ENCODE peak calls at places on chromosome 19, in five cellular contexts. J is activated T-cell treated with anti-CD3 and anti-CD28 coated beads, Interleukin-2, amount 50 U/mL, for 4 hours; V is omental fat pad; P is lower lobe of right lung; Q is lung. R is an unnamed sample.
A peak's percentile ranks its signal among the peaks of the same experiment; 100 is the strongest.

GRCh38 chr19:45547211-45547770 is 37.3 kb downstream of the OPA3 start:
- ATAC-seq in P (no peak), V (no peak), Q (no peak), J (no peak), R (no peak)

GRCh38 chr19:53868091-53868891 is 608 bp downstream of the MYADM start:
- ATAC-seq in V (peak; percentile 13), Q (peak; percentile 14), P (peak; percentile 54), J (no peak), R (peak; percentile 6)

GRCh38 chr19:45075215-45076028 is 856 bp downstream of the ZNF296 start:
- ATAC-seq in Q (peak; percentile 85), J (no peak), P (peak; percentile 91), V (peak; percentile 25), R (peak; percentile 54)

GRCh38 chr19:57803265-57803593 is 11.5 kb downstream of the ZNF552 start:
- ATAC-seq in V (no peak), Q (no peak), J (no peak), P (no peak), R (no peak)

GRCh38 chr19:45791744-45792481 is 732 bp downstream of the DMWD start:
- ATAC-seq in Q (no peak), J (peak; percentile 9), V (peak; percentile 1), P (no peak), R (peak; percentile 2)

GRCh38 chr19:42048992-42049391 is 21.0 kb downstream of the GRIK5 start:
- ATAC-seq in J (peak; percentile 20), V (no peak), Q (no peak), P (no peak), R (no peak)

GRCh38 chr19:48632692-48633147 is 4.5 kb downstream of the DBP start:
- ATAC-seq in J (no peak), Q (no peak), V (no peak), P (no peak), R (no peak)

GRCh38 chr19:39145180-39145953 is 19.8 kb downstream of the PAK4 start:
- ATAC-seq in V (peak; percentile 78), Q (peak; percentile 25), J (no peak), P (peak; percentile 67), R (no peak)

GRCh38 chr19:8146877-8147575 is 2.4 kb downstream of the FBN3 start:
- ATAC-seq in P (peak; percentile 43), V (no peak), Q (no peak), J (no peak), R (no peak)

GRCh38 chr19:43725468-43725867 is 9.6 kb downstream of the IRGC start:
- ATAC-seq in J (no peak), Q (no peak), V (no peak), P (no peak), R (no peak)

GRCh38 chr19:1945899-1946298 is 4.9 kb downstream of the CSNK1G2 start:
- ATAC-seq in J (no peak), V (no peak), Q (no peak), P (no peak), R (no peak)

GRCh38 chr19:7788933-7789323 is 25.9 kb downstream of the CLEC4M start:
- ATAC-seq in Q (no peak), J (no peak), P (peak; percentile 37), V (no peak), R (no peak)

GRCh38 chr19:33507021-33507956 is 14.3 kb downstream of the PEPD start:
- ATAC-seq in J (no peak), P (no peak), Q (no peak), V (no peak), R (no peak)

GRCh38 chr19:12789098-12789903 is 2.0 kb upstream of the JUNB start:
- ATAC-seq in J (peak; percentile 1), V (no peak), Q (no peak), P (no peak), R (no peak)

GRCh38 chr19:7916137-7916907 is 1.7 kb downstream of the TGFBR3L start:
- ATAC-seq in V (no peak), P (no peak), J (peak; percentile 26), Q (no peak), R (peak; percentile 25)

GRCh38 chr19:40200352-40201099 is 9.3 kb downstream of the MAP3K10 start:
- ATAC-seq in V (no peak), J (no peak), P (no peak), Q (no peak), R (no peak)

GRCh38 chr19:49911381-49912145 is 14.9 kb upstream of the IL4I1 start:
- ATAC-seq in P (no peak), Q (peak; percentile 31), V (no peak), J (peak; percentile 84), R (peak; percentile 84)

GRCh38 chr19:14616310-14616870 is 33.5 kb downstream of the CLEC17A start:
- ATAC-seq in P (peak; percentile 70), J (no peak), Q (no peak), V (no peak), R (no peak)

GRCh38 chr19:42480335-42481095 is 37.8 kb upstream of the CXCL17 start:
- ATAC-seq in J (peak; percentile 48), Q (no peak), V (no peak), P (peak; percentile 70), R (peak; percentile 88)

GRCh38 chr19:47497073-47497766 is 13.2 kb upstream of the KPTN start:
- ATAC-seq in J (no peak), P (no peak), V (no peak), Q (no peak), R (no peak)

GRCh38 chr19:3102239-3103140 is 8.3 kb downstream of the GNA11 start:
- ATAC-seq in V (no peak), J (no peak), Q (no peak), P (no peak), R (no peak)

GRCh38 chr19:46728208-46728607 is 11.3 kb upstream of the PRKD2 start:
- ATAC-seq in P (no peak), J (no peak), Q (peak; percentile 5), V (no peak), R (no peak)

GRCh38 chr19:51256053-51256682 is 5.3 kb downstream of the SIGLECL1 start:
- ATAC-seq in P (no peak), J (peak; percentile 28), Q (no peak), V (no peak), R (peak; percentile 49)

GRCh38 chr19:24065865-24066604 is 21.0 kb upstream of the ZNF254 start:
- ATAC-seq in J (no peak), V (no peak), Q (no peak), P (no peak), R (no peak)

GRCh38 chr19:42335971-42336370 is 10.5 kb downstream of the MEGF8 start:
- ATAC-seq in V (no peak), P (peak; percentile 16), J (no peak), Q (no peak), R (no peak)